ENCODE peak calls at places on chromosomes 12 and 14, in ten cellular contexts. One of them, this sample, is unnamed.
A peak's percentile ranks its signal among the peaks of the same experiment; 100 is the strongest.

GRCh38 chr12:107912421-107913004 is 138.0 kb downstream of the ASCL4 start:
- DNase-seq in left ventricle myocardium inferior: peak; percentile 22
- DNase-seq in aorta: peak; percentile 75
- DNase-seq in RWPE2: no peak
- DNase-seq in substantia nigra: peak; percentile 72
- DNase-seq in activated T-cell treated with anti-CD3 and anti-CD28 coated beads, Interleukin-2, amount 50 U/mL, for 72 hours: peak; percentile 86
- DNase-seq in HS-5: no peak
- DNase-seq in activated CD8-positive, alpha-beta T cell treated with anti-CD3 and anti-CD28 coated beads for 36 hours: peak; percentile 74
- DNase-seq in upper lobe of right lung: peak; percentile 74
- DNase-seq in stimulated activated CD4-positive, alpha-beta T cell treated with anti-CD3 and anti-CD28 coated beads, Interleukin-1b, Interleukin-23, amount 100 ng/mL, for 1 hour: peak; percentile 22
- DNase-seq in this sample: peak; percentile 36

GRCh38 chr12:131728720-131729119 is 17.8 kb downstream of the SFSWAP start:
- DNase-seq in upper lobe of right lung: no peak
- DNase-seq in HS-5: no peak
- DNase-seq in activated CD8-positive, alpha-beta T cell treated with anti-CD3 and anti-CD28 coated beads for 36 hours: no peak
- DNase-seq in RWPE2: no peak
- DNase-seq in stimulated activated CD4-positive, alpha-beta T cell treated with anti-CD3 and anti-CD28 coated beads, Interleukin-1b, Interleukin-23, amount 100 ng/mL, for 1 hour: no peak
- DNase-seq in aorta: no peak
- DNase-seq in activated T-cell treated with anti-CD3 and anti-CD28 coated beads, Interleukin-2, amount 50 U/mL, for 72 hours: no peak
- DNase-seq in substantia nigra: no peak
- DNase-seq in left ventricle myocardium inferior: no peak
- DNase-seq in this sample: no peak

GRCh38 chr14:23009939-23010718 is at the start of gene C14orf93:
- DNase-seq in RWPE2: peak; percentile 85
- DNase-seq in HS-5: peak; percentile 32
- DNase-seq in activated T-cell treated with anti-CD3 and anti-CD28 coated beads, Interleukin-2, amount 50 U/mL, for 72 hours: peak; percentile 90
- DNase-seq in stimulated activated CD4-positive, alpha-beta T cell treated with anti-CD3 and anti-CD28 coated beads, Interleukin-1b, Interleukin-23, amount 100 ng/mL, for 1 hour: peak; percentile 74
- DNase-seq in upper lobe of right lung: peak; percentile 94
- DNase-seq in substantia nigra: peak; percentile 69
- DNase-seq in activated CD8-positive, alpha-beta T cell treated with anti-CD3 and anti-CD28 coated beads for 36 hours: peak; percentile 89
- DNase-seq in aorta: peak; percentile 94
- DNase-seq in left ventricle myocardium inferior: peak; percentile 86
- DNase-seq in this sample: peak; percentile 85

GRCh38 chr14:33880330-33880729 is 70.5 kb downstream of the EGLN3 start:
- DNase-seq in left ventricle myocardium inferior: no peak
- DNase-seq in stimulated activated CD4-positive, alpha-beta T cell treated with anti-CD3 and anti-CD28 coated beads, Interleukin-1b, Interleukin-23, amount 100 ng/mL, for 1 hour: no peak
- DNase-seq in HS-5: no peak
- DNase-seq in activated CD8-positive, alpha-beta T cell treated with anti-CD3 and anti-CD28 coated beads for 36 hours: no peak
- DNase-seq in RWPE2: no peak
- DNase-seq in aorta: no peak
- DNase-seq in activated T-cell treated with anti-CD3 and anti-CD28 coated beads, Interleukin-2, amount 50 U/mL, for 72 hours: no peak
- DNase-seq in upper lobe of right lung: no peak
- DNase-seq in substantia nigra: no peak
- DNase-seq in this sample: no peak

GRCh38 chr12:8697476-8698131 is at the start of gene RIMKLB:
- DNase-seq in RWPE2: peak; percentile 58
- DNase-seq in stimulated activated CD4-positive, alpha-beta T cell treated with anti-CD3 and anti-CD28 coated beads, Interleukin-1b, Interleukin-23, amount 100 ng/mL, for 1 hour: peak; percentile 51
- DNase-seq in activated T-cell treated with anti-CD3 and anti-CD28 coated beads, Interleukin-2, amount 50 U/mL, for 72 hours: peak; percentile 76
- DNase-seq in upper lobe of right lung: peak; percentile 94
- DNase-seq in aorta: peak; percentile 95
- DNase-seq in substantia nigra: peak; percentile 83
- DNase-seq in HS-5: peak; percentile 30
- DNase-seq in activated CD8-positive, alpha-beta T cell treated with anti-CD3 and anti-CD28 coated beads for 36 hours: peak; percentile 76
- DNase-seq in left ventricle myocardium inferior: peak; percentile 88
- DNase-seq in this sample: peak; percentile 87

GRCh38 chr14:85539510-85539909 is 9.6 kb downstream of the FLRT2 start:
- DNase-seq in aorta: no peak
- DNase-seq in substantia nigra: no peak
- DNase-seq in activated CD8-positive, alpha-beta T cell treated with anti-CD3 and anti-CD28 coated beads for 36 hours: no peak
- DNase-seq in HS-5: no peak
- DNase-seq in RWPE2: no peak
- DNase-seq in stimulated activated CD4-positive, alpha-beta T cell treated with anti-CD3 and anti-CD28 coated beads, Interleukin-1b, Interleukin-23, amount 100 ng/mL, for 1 hour: no peak
- DNase-seq in activated T-cell treated with anti-CD3 and anti-CD28 coated beads, Interleukin-2, amount 50 U/mL, for 72 hours: no peak
- DNase-seq in upper lobe of right lung: no peak
- DNase-seq in left ventricle myocardium inferior: no peak
- DNase-seq in this sample: no peak

GRCh38 chr12:101838628-101839323 is 8.0 kb upstream of the GNPTAB start:
- DNase-seq in aorta: no peak
- DNase-seq in activated CD8-positive, alpha-beta T cell treated with anti-CD3 and anti-CD28 coated beads for 36 hours: no peak
- DNase-seq in left ventricle myocardium inferior: no peak
- DNase-seq in activated T-cell treated with anti-CD3 and anti-CD28 coated beads, Interleukin-2, amount 50 U/mL, for 72 hours: no peak
- DNase-seq in substantia nigra: no peak
- DNase-seq in stimulated activated CD4-positive, alpha-beta T cell treated with anti-CD3 and anti-CD28 coated beads, Interleukin-1b, Interleukin-23, amount 100 ng/mL, for 1 hour: no peak
- DNase-seq in RWPE2: no peak
- DNase-seq in HS-5: no peak
- DNase-seq in upper lobe of right lung: no peak
- DNase-seq in this sample: no peak

GRCh38 chr14:96320605-96321004 is 42.5 kb downstream of the ATG2B start:
- DNase-seq in RWPE2: no peak
- DNase-seq in activated T-cell treated with anti-CD3 and anti-CD28 coated beads, Interleukin-2, amount 50 U/mL, for 72 hours: peak; percentile 6
- DNase-seq in HS-5: no peak
- DNase-seq in stimulated activated CD4-positive, alpha-beta T cell treated with anti-CD3 and anti-CD28 coated beads, Interleukin-1b, Interleukin-23, amount 100 ng/mL, for 1 hour: no peak
- DNase-seq in upper lobe of right lung: no peak
- DNase-seq in left ventricle myocardium inferior: no peak
- DNase-seq in substantia nigra: no peak
- DNase-seq in aorta: no peak
- DNase-seq in activated CD8-positive, alpha-beta T cell treated with anti-CD3 and anti-CD28 coated beads for 36 hours: no peak
- DNase-seq in this sample: no peak

This sample was measured in upper lobe of left lung.